ENCODE peak calls at places on chromosomes 3 and 15, in nine cellular contexts. V is HepG2; P is uterus; X is CD4-positive, alpha-beta T cell; H is left ventricle myocardium inferior; Q is ovary; C is mammary epithelial cell; N is thoracic aorta; T is colonic mucosa. Y is an unnamed sample. For H3K9me3, the result is how much of the 10 kb centered on the place peaks cover.

GRCh38 chr15:57694264-57694663 is 12.2 kb upstream of the POLR2M start:
- DNase-seq in V (no peak), P (no peak), X (no peak), H (no peak), Q (no peak), C (no peak), N (no peak), T (no peak), Y (no peak)

GRCh38 chr3:145815707-145816413 is 345.1 kb downstream of the PLOD2 start:
- DNase-seq in V (no peak), P (no peak), X (no peak), H (no peak), Q (no peak), C (no peak), N (no peak), T (no peak), Y (no peak)

GRCh38 chr3:106578911-106579310 is 710.1 kb upstream of the CBLB start:
- DNase-seq in V (no peak), P (no peak), X (no peak), H (no peak), Q (no peak), C (peak), N (no peak), T (no peak), Y (no peak)

GRCh38 chr3:53278667-53279066 is 22.8 kb upstream of the TKT start:
- DNase-seq in V (no peak), P (no peak), X (no peak), H (no peak), Q (no peak), C (no peak), N (no peak), T (no peak), Y (no peak)

GRCh38 chr15:84034831-84035753 is 200.5 kb upstream of the GOLGA6L4 start:
- DNase-seq in V (peak), P (no peak), X (no peak), H (no peak), Q (no peak), C (peak), N (no peak), T (no peak), Y (no peak)

GRCh38 chr15:79939399-79939798 is 31.6 kb downstream of the BCL2A1 start:
- DNase-seq in V (no peak), P (no peak), X (no peak), H (no peak), Q (no peak), C (no peak), N (no peak), T (no peak), Y (no peak)

GRCh38 chr15:55873024-55873745 is 120.2 kb downstream of the NEDD4 start:
- DNase-seq in V (no peak), P (no peak), X (no peak), H (no peak), Q (no peak), C (no peak), N (no peak), T (no peak), Y (no peak)

GRCh38 chr3:185874119-185874518 is 49.3 kb upstream of the IGF2BP2 start:
- DNase-seq in V (no peak), P (no peak), X (no peak), H (no peak), Q (no peak), C (no peak), N (no peak), T (no peak), Y (no peak)

GRCh38 chr3:7444886-7445285 is 584.0 kb downstream of the GRM7 start:
- DNase-seq in V (no peak), P (no peak), X (no peak), H (no peak), Q (no peak), C (no peak), N (no peak), T (no peak), Y (no peak)

GRCh38 chr15:73851679-73852078 is 21.7 kb upstream of the TBC1D21 start:
- DNase-seq in V (peak), P (no peak), X (peak), H (no peak), Q (peak), C (peak), N (no peak), T (peak), Y (no peak)

GRCh38 chr3:64902117-64902516 is 214.3 kb upstream of the ADAMTS9 start:
- DNase-seq in V (no peak), P (no peak), X (no peak), H (no peak), Q (no peak), C (no peak), N (no peak), T (no peak), Y (no peak)

GRCh38 chr3:186589856-186590579 is 19.5 kb downstream of the DNAJB11 start:
- DNase-seq in V (peak), P (no peak), X (no peak), H (no peak), Q (no peak), C (peak), N (no peak), T (no peak), Y (no peak)

DNA sequence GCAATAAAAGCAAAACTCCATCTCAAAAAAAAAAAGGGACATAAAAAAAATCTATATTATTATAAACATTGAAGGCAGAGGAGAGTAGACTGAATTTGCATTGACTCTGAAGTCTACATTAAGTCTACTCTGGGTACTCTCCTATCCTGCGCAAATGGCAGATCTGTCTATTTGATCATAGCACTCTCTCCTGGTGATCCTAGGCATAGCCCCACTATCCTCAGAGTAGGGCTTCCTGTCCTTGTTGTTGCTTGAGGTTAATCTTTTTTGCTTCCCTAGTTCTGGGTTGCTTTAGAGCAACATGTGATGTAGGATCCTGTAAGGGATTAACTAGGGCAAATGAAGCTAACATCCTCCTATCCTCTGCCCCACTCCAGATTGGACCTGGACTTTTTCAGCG is 82.1 kb upstream of the LRRFIP2 start:
- DNase-seq in V (peak), P (no peak), X (no peak), H (no peak), Q (no peak), C (no peak), N (no peak), T (no peak), Y (no peak)
- TF ChIP-seq CTCF in V (peak), P (no peak), X (no peak), H (peak), Q (no peak), C (peak), N (no peak), T (no peak), Y (peak)

GRCh38 chr15:27382296-27382695 is 411.3 kb downstream of the GABRG3 start:
- DNase-seq in V (no peak), P (no peak), X (no peak), H (no peak), Q (no peak), C (no peak), N (no peak), T (no peak), Y (no peak)
- H3K27ac ChIP-seq in V (no peak), P (no peak), X (no peak), H (no peak), Q (no peak), C (no peak), N (no peak), T (no peak), Y (no peak)

GRCh38 chr15:27486036-27486435 is 515.1 kb downstream of the GABRG3 start:
- DNase-seq in V (no peak), P (no peak), X (no peak), H (no peak), Q (no peak), C (no peak), N (no peak), T (no peak), Y (no peak)
- H3K9me3 ChIP-seq in V (under half), P (under half), X (under half), H (under half), Q (under half), C (under half), N (under half), T (under half), Y (under half)

GRCh38 chr3:117997201-117998049 is 1037.2 kb downstream of the IGSF11 start:
- DNase-seq in V (peak), P (peak), X (no peak), H (peak), Q (peak), C (peak), N (peak), T (peak), Y (peak)
- TF ChIP-seq CTCF in V (peak), P (peak), X (no peak), H (peak), Q (peak), C (peak), N (peak), T (peak), Y (peak)

GRCh38 chr15:65069779-65070546 is 2.2 kb upstream of the RASL12 start:
- DNase-seq in V (no peak), P (no peak), X (no peak), H (no peak), Q (no peak), C (no peak), N (no peak), T (no peak), Y (no peak)

GRCh38 chr15:65072617-65073016 is 3.9 kb upstream of the KBTBD13 start:
- DNase-seq in V (no peak), P (no peak), X (no peak), H (no peak), Q (no peak), C (no peak), N (no peak), T (no peak), Y (no peak)

GRCh38 chr15:65072027-65072426 is 4.2 kb upstream of the RASL12 start:
- DNase-seq in V (no peak), P (peak), X (no peak), H (peak), Q (no peak), C (no peak), N (no peak), T (no peak), Y (no peak)

GRCh38 chr15:65069179-65069578 is 1.4 kb upstream of the RASL12 start:
- DNase-seq in V (no peak), P (peak), X (no peak), H (peak), Q (no peak), C (no peak), N (no peak), T (peak), Y (no peak)

DNA sequence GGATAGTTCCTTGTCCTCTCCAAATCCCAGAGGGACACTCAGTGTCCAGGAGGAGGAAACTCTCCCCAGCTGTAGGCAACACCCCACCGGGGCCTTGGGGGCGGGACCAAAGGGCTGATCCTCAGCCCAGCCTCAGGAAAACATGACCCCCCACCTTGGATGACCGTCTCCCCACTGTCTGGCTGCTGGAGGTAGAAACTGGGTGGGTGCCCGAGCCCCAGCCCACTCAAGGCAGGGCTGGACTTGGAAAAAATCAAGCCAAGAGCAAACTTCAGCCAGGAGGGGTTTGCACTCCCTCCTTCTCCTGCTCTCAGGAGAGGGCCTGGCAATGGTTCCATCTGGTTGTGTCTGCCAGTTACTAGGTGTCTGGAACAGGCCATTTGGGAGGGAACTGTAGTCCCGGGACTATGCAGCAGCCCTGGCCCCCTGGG is 3.6 kb upstream of the RASL12 start:
- DNase-seq in V (no peak), P (peak), X (no peak), H (peak), Q (peak), C (no peak), N (peak), T (no peak), Y (no peak)
- H3K27ac ChIP-seq in V (no peak), P (peak), X (no peak), H (peak), Q (peak), C (no peak), N (peak), T (peak), Y (no peak)

DNA sequence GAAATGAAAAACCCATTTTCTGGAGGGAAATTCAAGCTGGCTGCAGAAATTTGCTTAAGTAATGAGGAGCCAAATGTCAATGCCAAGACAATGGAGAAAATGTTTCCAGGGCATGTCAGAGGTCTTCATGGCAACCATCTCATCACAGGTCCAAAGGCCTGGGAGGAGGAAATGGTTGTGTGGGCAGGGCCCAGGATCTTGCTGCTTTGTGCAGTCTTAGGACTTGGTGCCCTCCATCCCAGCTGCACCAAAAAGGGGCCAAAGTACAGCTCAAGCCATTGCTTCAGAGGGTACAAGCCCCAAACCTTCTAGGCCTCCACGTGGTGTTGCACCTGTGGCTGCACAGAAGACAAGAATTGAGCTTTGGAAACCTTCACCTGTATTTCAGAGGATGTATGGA is 59.3 kb downstream of the POMGNT2 start:
- DNase-seq in V (no peak), P (no peak), X (no peak), H (no peak), Q (no peak), C (no peak), N (no peak), T (no peak), Y (no peak)
- H3K9me3 ChIP-seq in V (under half), P (under half), X (under half), H (half or more), Q (under half), C (under half), N (under half), T (under half), Y (under half)

GRCh38 chr15:89057506-89058133 is 30.6 kb upstream of the ABHD2 start:
- DNase-seq in V (peak), P (peak), X (peak), H (peak), Q (peak), C (peak), N (peak), T (peak), Y (peak)
- TF ChIP-seq CTCF in V (peak), P (peak), X (peak), H (peak), Q (peak), C (peak), N (peak), T (peak), Y (peak)

GRCh38 chr3:183279371-183279770 is 26.3 kb downstream of the B3GNT5 start:
- DNase-seq in V (no peak), P (no peak), X (no peak), H (no peak), Q (no peak), C (no peak), N (no peak), T (no peak), Y (no peak)
- H3K27ac ChIP-seq in V (no peak), P (no peak), X (no peak), H (no peak), Q (no peak), C (peak), N (no peak), T (no peak), Y (no peak)

GRCh38 chr3:123893012-123893411 is 8.9 kb upstream of the MYLK start:
- DNase-seq in V (no peak), P (no peak), X (no peak), H (no peak), Q (no peak), C (no peak), N (no peak), T (no peak), Y (no peak)
- H3K9me3 ChIP-seq in V (under half), P (under half), X (under half), H (under half), Q (under half), C (under half), N (under half), T (under half), Y (under half)